ENCODE peak calls at places on chromosomes 16 and 17, in five cellular contexts. One of them, this sample, is unnamed.

GRCh38 chr16:10314811-10315210 is 71.0 kb upstream of the ATF7IP2 start:
- DNase-seq in GM12878: no peak
- DNase-seq in HepG2: peak; percentile 65
- DNase-seq in K562: no peak
- DNase-seq in GM12891: no peak
- DNase-seq in this sample: no peak

GRCh38 chr16:12540290-12540689 is 263.4 kb downstream of the CPPED1 start:
- DNase-seq in GM12891: no peak
- DNase-seq in GM12878: no peak
- DNase-seq in K562: no peak
- DNase-seq in HepG2: no peak
- DNase-seq in this sample: no peak

GRCh38 chr16:12061336-12062055 is 85.0 kb downstream of the SNX29 start:
- DNase-seq in HepG2: no peak
- DNase-seq in GM12891: no peak
- DNase-seq in K562: no peak
- DNase-seq in GM12878: no peak
- DNase-seq in this sample: no peak

GRCh38 chr17:51765558-51766145 is 392.9 kb downstream of the CA10 start:
- DNase-seq in GM12891: no peak
- DNase-seq in HepG2: no peak
- DNase-seq in K562: no peak
- DNase-seq in GM12878: no peak
- DNase-seq in this sample: no peak

GRCh38 chr17:59439711-59440110 is 108.3 kb downstream of the YPEL2 start:
- DNase-seq in GM12891: no peak
- DNase-seq in GM12878: no peak
- DNase-seq in K562: no peak
- DNase-seq in HepG2: no peak
- DNase-seq in this sample: no peak

GRCh38 chr17:83078378-83079339 is 750 bp upstream of the METRNL start:
- DNase-seq in HepG2: no peak
- DNase-seq in K562: peak; percentile 35
- DNase-seq in GM12891: no peak
- DNase-seq in GM12878: no peak
- DNase-seq in this sample: no peak

GRCh38 chr17:1561420-1562177 is 993 bp downstream of the PITPNA start:
- DNase-seq in K562: peak; percentile 48
- DNase-seq in GM12878: no peak
- DNase-seq in GM12891: peak; percentile 60
- DNase-seq in HepG2: no peak
- DNase-seq in this sample: peak; percentile 62

GRCh38 chr17:46125831-46126230 is 67.4 kb downstream of the KANSL1 start:
- DNase-seq in HepG2: no peak
- DNase-seq in GM12878: no peak
- DNase-seq in GM12891: no peak
- DNase-seq in K562: no peak
- DNase-seq in this sample: no peak

GRCh38 chr16:3797904-3798811 is 80.8 kb upstream of the TRAP1 start:
- DNase-seq in K562: peak; percentile 24
- DNase-seq in GM12878: no peak
- DNase-seq in GM12891: no peak
- DNase-seq in HepG2: no peak
- DNase-seq in this sample: no peak

GRCh38 chr16:29807426-29808218 is 1.3 kb downstream of the MAZ start:
- DNase-seq in GM12891: peak; percentile 69
- DNase-seq in HepG2: peak; percentile 81
- DNase-seq in K562: peak; percentile 85
- DNase-seq in GM12878: no peak
- DNase-seq in this sample: no peak
- TF ChIP-seq POLR2A in GM12891: peak; percentile 71
- TF ChIP-seq POLR2A in HepG2: no peak
- TF ChIP-seq POLR2A in K562: peak; percentile 83
- TF ChIP-seq POLR2A in GM12878: peak; percentile 88
- TF ChIP-seq POLR2A in this sample: peak; percentile 69

DNA sequence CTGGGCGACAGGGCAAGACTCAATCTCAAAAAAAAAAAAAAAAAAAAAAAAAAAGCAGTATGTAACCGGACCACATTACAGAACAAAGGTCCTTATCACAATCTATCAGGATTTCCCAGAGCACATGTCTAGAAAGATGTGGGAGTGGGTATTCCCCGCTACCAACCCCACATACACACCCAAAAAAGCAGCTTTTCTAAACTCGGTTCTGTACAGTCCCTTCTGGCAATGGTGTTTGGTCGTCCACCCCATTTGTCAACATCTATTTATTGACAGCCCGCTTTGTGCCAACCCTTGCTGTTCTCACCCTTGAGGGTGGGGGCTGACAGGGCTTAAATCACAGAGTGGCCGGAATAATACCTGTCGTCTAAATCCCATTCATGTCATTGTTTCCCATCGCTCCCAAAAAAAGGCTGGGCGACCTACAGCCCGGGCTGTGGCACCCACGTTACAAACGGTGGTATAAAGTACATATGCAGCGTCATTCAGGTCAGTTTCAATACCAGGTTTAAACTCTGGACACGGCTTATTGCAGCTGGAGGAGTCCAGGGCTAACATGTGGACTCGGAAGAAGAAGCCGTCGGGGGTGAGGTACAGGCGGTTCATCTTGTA is 3.6 kb downstream of the C17orf58 start:
- DNase-seq in GM12878: no peak
- DNase-seq in HepG2: no peak
- DNase-seq in K562: no peak
- DNase-seq in GM12891: no peak
- DNase-seq in this sample: no peak
- TF ChIP-seq TAF1 in GM12878: no peak
- TF ChIP-seq TAF1 in HepG2: no peak
- TF ChIP-seq TAF1 in K562: no peak
- TF ChIP-seq TAF1 in GM12891: no peak
- TF ChIP-seq TAF1 in this sample: no peak

DNA sequence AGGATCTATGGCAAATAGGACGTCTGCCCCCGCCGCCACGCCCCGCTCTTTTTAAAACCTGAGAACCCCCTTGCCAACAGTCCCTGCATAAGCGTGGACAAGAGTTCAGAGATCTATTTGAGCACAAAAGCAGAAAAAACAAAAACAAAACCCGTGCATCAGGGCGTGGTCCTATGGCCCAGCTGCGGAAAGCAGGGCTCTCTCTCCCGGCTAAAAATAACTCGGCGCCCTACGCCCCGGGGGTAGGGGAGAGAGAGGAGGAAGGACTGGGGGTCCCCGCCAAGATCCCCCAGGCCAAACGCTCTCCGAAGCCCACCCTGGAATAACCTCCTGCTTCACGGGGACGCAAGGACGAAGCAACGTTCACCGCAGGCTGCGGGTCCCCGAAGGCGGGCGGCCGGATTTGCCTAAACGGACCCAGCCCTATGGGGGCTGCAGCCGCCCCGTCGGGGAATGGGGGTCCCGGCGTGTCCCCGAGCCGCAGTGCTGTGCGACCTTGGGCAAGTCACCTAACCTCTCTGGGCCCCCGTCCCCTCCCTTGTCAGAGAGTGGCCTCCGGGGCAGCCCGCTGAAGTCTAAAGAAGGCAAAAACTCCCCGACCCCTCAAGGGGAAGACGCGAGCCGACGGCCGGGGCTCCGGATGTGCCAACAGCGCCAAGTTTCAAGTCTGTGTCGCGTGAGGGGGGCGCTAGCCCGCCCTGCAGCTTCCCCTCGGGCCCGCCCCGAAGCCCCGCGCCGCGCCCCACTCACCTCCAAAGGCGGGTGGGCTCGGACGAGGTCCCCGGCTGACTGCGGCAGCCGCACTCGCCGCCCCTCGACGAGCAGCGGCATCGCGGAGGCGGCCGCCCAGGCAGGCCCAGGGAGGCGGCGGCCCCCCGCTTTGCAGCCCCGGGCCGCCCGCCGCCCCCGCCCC is 477 bp downstream of the NTAN1 start:
- DNase-seq in HepG2: peak; percentile 34
- DNase-seq in K562: peak; percentile 27
- DNase-seq in GM12891: peak; percentile 66
- DNase-seq in GM12878: no peak
- DNase-seq in this sample: peak; percentile 65
- TF ChIP-seq POLR2A in HepG2: peak; percentile 68
- TF ChIP-seq POLR2A in K562: no peak
- TF ChIP-seq POLR2A in GM12891: no peak
- TF ChIP-seq POLR2A in GM12878: peak; percentile 71
- TF ChIP-seq POLR2A in this sample: no peak

DNA sequence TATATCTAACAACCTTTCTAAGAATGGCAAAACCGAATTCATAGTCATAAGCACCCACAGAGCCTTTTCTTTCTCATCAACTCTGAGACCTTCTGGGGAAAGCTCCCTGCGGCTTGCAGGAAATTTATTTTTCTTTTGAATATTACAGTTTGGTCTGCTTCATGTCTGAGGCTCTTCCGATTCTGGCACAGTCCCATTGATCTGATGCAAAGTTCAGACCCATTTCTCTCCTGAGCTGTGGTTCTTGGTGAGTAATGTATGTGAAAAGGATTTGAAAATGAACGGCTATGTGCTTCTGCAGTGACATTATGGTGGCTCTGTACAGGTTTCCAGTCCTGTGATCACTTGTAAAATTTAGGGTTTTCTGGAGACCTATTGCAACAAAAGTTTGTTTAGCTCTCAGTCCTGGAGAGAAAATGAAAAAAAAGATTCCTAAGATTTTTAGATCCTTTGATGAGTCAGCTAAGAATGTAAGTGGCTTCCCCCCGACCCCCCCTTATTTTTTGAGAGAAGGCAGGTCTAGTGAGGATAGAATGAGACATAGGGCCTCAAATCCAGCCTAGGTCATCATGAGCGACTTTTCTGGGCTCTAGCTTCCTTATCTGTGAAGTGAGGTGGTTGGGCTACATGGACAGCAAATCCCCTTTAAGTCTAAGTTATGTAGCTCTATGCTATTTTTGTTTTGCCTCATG is 4.6 kb downstream of the GAN start:
- DNase-seq in GM12891: no peak
- DNase-seq in HepG2: no peak
- DNase-seq in GM12878: no peak
- DNase-seq in K562: peak; percentile 51
- DNase-seq in this sample: no peak
- TF ChIP-seq TAF1 in GM12891: no peak
- TF ChIP-seq TAF1 in HepG2: no peak
- TF ChIP-seq TAF1 in GM12878: no peak
- TF ChIP-seq TAF1 in K562: no peak
- TF ChIP-seq TAF1 in this sample: no peak

GRCh38 chr16:15643453-15644305 is 725 bp upstream of the MARF1 start:
- DNase-seq in GM12878: no peak
- DNase-seq in HepG2: peak; percentile 84
- DNase-seq in K562: peak; percentile 37
- DNase-seq in GM12891: no peak
- DNase-seq in this sample: no peak
- TF ChIP-seq POLR2A in GM12878: no peak
- TF ChIP-seq POLR2A in HepG2: no peak
- TF ChIP-seq POLR2A in K562: no peak
- TF ChIP-seq POLR2A in GM12891: no peak
- TF ChIP-seq POLR2A in this sample: no peak

GRCh38 chr16:88320947-88321634 is 61.7 kb upstream of the ZNF469 start:
- DNase-seq in HepG2: no peak
- DNase-seq in GM12891: no peak
- DNase-seq in K562: peak; percentile 76
- DNase-seq in GM12878: no peak
- DNase-seq in this sample: no peak
- TF ChIP-seq TAF1 in HepG2: no peak
- TF ChIP-seq TAF1 in GM12891: no peak
- TF ChIP-seq TAF1 in K562: no peak
- TF ChIP-seq TAF1 in GM12878: no peak
- TF ChIP-seq TAF1 in this sample: no peak

GRCh38 chr17:3557768-3558583 is at the start of gene TRPV3:
- DNase-seq in K562: peak; percentile 79
- DNase-seq in GM12891: peak; percentile 82
- DNase-seq in GM12878: peak; percentile 66
- DNase-seq in HepG2: no peak
- DNase-seq in this sample: peak; percentile 88
- TF ChIP-seq POLR2A in K562: no peak
- TF ChIP-seq POLR2A in GM12891: no peak
- TF ChIP-seq POLR2A in GM12878: peak; percentile 59
- TF ChIP-seq POLR2A in HepG2: no peak
- TF ChIP-seq POLR2A in this sample: no peak

This sample was measured in GM12892.